ENCODE peak calls at places on chromosomes 11 and 22, in seven cellular contexts. I is substantia nigra; A is NCI-H1092; T is HEK293T; N is activated CD8-positive, alpha-beta memory T cell treated with anti-CD3 and anti-CD28 coated beads, Interleukin-2, amount 10 ng/mL, durations not matched to agents 7 days and 5 days; G is IMR-90; V is H7. Z is an unnamed sample.

GRCh38 chr11:12411806-12412727 is 34.7 kb downstream of the PARVA start:
- DNase-seq in I (no peak), A (peak; percentile 76), T (peak; percentile 78), N (no peak), G (peak; percentile 95), V (peak; percentile 83), Z (peak; percentile 95)

GRCh38 chr11:71238941-71239340 is 13.4 kb downstream of the SHANK2 start:
- DNase-seq in I (no peak), A (no peak), T (no peak), N (no peak), G (no peak), V (no peak), Z (peak; percentile 5)

GRCh38 chr11:36361472-36361871 is 65.4 kb downstream of the PRR5L start:
- DNase-seq in I (no peak), A (no peak), T (no peak), N (no peak), G (no peak), V (no peak), Z (no peak)

GRCh38 chr11:68843703-68844312 is 2.1 kb upstream of the CPT1A start:
- DNase-seq in I (no peak), A (peak; percentile 86), T (no peak), N (peak; percentile 82), G (no peak), V (peak; percentile 93), Z (peak; percentile 96)

GRCh38 chr11:104091281-104092071 is 55.0 kb downstream of the DDI1 start:
- DNase-seq in I (no peak), A (no peak), T (no peak), N (no peak), G (peak; percentile 51), V (no peak), Z (no peak)

GRCh38 chr22:19041403-19042074 is 80.7 kb downstream of the DGCR2 start:
- DNase-seq in I (no peak), A (no peak), T (no peak), N (no peak), G (no peak), V (peak; percentile 40), Z (peak; percentile 24)

GRCh38 chr11:1131033-1131911 is 26.5 kb upstream of the MUC5AC start:
- DNase-seq in I (no peak), A (peak; percentile 47), T (no peak), N (peak; percentile 18), G (no peak), V (peak; percentile 70), Z (peak; percentile 50)

GRCh38 chr11:63536669-63537292 is at the start of gene PLAAT4:
- DNase-seq in I (peak; percentile 79), A (peak; percentile 60), T (no peak), N (peak; percentile 58), G (peak; percentile 58), V (peak; percentile 36), Z (no peak)

GRCh38 chr11:71339178-71339881 is 87.0 kb upstream of the SHANK2 start:
- DNase-seq in I (no peak), A (no peak), T (no peak), N (no peak), G (no peak), V (no peak), Z (no peak)

GRCh38 chr11:58259983-58260382 is 8.1 kb downstream of the OR10W1 start:
- DNase-seq in I (no peak), A (no peak), T (no peak), N (no peak), G (no peak), V (no peak), Z (no peak)

GRCh38 chr11:304915-305833 is 2.4 kb upstream of the IFITM2 start:
- DNase-seq in I (no peak), A (no peak), T (peak; percentile 58), N (peak; percentile 81), G (peak; percentile 79), V (peak; percentile 93), Z (peak; percentile 86)

GRCh38 chr22:42829311-42829710 is 27.8 kb downstream of the ARFGAP3 start:
- DNase-seq in I (no peak), A (no peak), T (no peak), N (no peak), G (no peak), V (no peak), Z (no peak)